ENCODE peak calls at places on chromosomes 11 and 22, in nine cellular contexts. M is HCT116, Y is K562, N is GM12891, T is stomach, S is endothelial cell of umbilical vein, Q is transverse colon, Z is prostate gland, F is HepG2. R is an unnamed sample.

GRCh38 chr11:13338437-13339069 is 61.0 kb downstream of the BMAL1 start:
- DNase-seq in S (no peak), Y (peak), M (no peak), Z (no peak), N (no peak), F (no peak), T (no peak), Q (no peak), R (no peak)

GRCh38 chr11:57379732-57380131 is 1.2 kb downstream of the PRG3 start:
- DNase-seq in N (no peak), Q (no peak), F (no peak), Z (no peak), S (peak), M (no peak), T (no peak), Y (peak), R (no peak)

GRCh38 chr22:42945736-42946135 is 69.2 kb downstream of the PACSIN2 start:
- DNase-seq in S (no peak), Y (peak), N (no peak), F (no peak), Z (no peak), M (no peak), Q (no peak), T (no peak), R (peak)

GRCh38 chr11:119874660-119875238 is 145.7 kb upstream of the NECTIN1 start:
- DNase-seq in S (no peak), M (no peak), T (no peak), Q (no peak), Z (no peak), N (no peak), F (no peak), Y (no peak), R (no peak)

GRCh38 chr11:67265633-67266423 is 445 bp upstream of the GRK2 start:
- DNase-seq in Q (peak), M (no peak), T (peak), Z (peak), F (peak), S (peak), N (peak), Y (peak), R (no peak)

GRCh38 chr22:23284504-23285033 is 104.3 kb downstream of the BCR start:
- DNase-seq in T (no peak), N (no peak), F (no peak), M (no peak), S (no peak), Q (no peak), Z (no peak), Y (peak), R (no peak)

GRCh38 chr11:94731921-94732601 is 36.1 kb upstream of the AMOTL1 start:
- DNase-seq in Q (no peak), S (peak), N (no peak), M (no peak), F (no peak), Z (no peak), Y (peak), T (no peak), R (no peak)

GRCh38 chr11:10490398-10491232 is 35.6 kb downstream of the AMPD3 start:
- DNase-seq in T (peak), F (peak), M (peak), Z (no peak), Q (peak), Y (peak), S (peak), N (no peak), R (peak)

GRCh38 chr11:92224394-92225205 is at the start of gene FAT3:
- DNase-seq in Z (no peak), Y (no peak), N (no peak), F (no peak), S (peak), Q (no peak), T (no peak), M (no peak), R (no peak)

GRCh38 chr11:84022221-84022620 is 736.1 kb upstream of the CCDC90B start:
- DNase-seq in S (no peak), Y (no peak), M (no peak), F (no peak), N (no peak), Z (no peak), Q (no peak), T (no peak), R (no peak)

GRCh38 chr11:94424662-94425061 is 23.4 kb upstream of the GPR83 start:
- DNase-seq in T (no peak), M (no peak), N (no peak), Q (no peak), Y (no peak), F (no peak), S (no peak), Z (no peak), R (no peak)

GRCh38 chr22:24968066-24968561 is 15.6 kb downstream of the KIAA1671 start:
- DNase-seq in T (no peak), N (no peak), Z (peak), Y (no peak), S (no peak), F (no peak), M (peak), Q (no peak), R (peak)

GRCh38 chr11:80024119-80024518 is 583.3 kb upstream of the TENM4 start:
- DNase-seq in S (no peak), T (no peak), F (no peak), Z (no peak), N (no peak), M (no peak), Q (no peak), Y (no peak), R (no peak)

GRCh38 chr11:126166413-126166812 is 45.0 kb downstream of the RPUSD4 start:
- DNase-seq in N (no peak), S (no peak), F (no peak), Z (no peak), Y (no peak), T (no peak), M (no peak), Q (no peak), R (no peak)

GRCh38 chr11:95503047-95503446 is 272.0 kb upstream of the SESN3 start:
- DNase-seq in N (no peak), Y (no peak), M (no peak), S (no peak), Q (no peak), Z (no peak), F (no peak), T (no peak), R (no peak)

GRCh38 chr11:15929371-15929801 is 427.0 kb downstream of the SOX6 start:
- DNase-seq in Y (no peak), Q (no peak), S (no peak), N (no peak), Z (no peak), F (no peak), T (no peak), M (no peak), R (no peak)

GRCh38 chr11:19027829-19028595 is 32.5 kb downstream of the MRGPRX2 start:
- DNase-seq in T (no peak), M (peak), Y (no peak), Z (no peak), N (no peak), Q (no peak), S (peak), F (peak), R (peak)

GRCh38 chr11:113242767-113243397 is 71.5 kb upstream of the TTC12 start:
- DNase-seq in Z (no peak), T (no peak), Y (no peak), M (no peak), S (no peak), N (no peak), Q (no peak), F (no peak), R (no peak)

GRCh38 chr11:114276077-114276476 is 20.1 kb upstream of the NNMT start:
- DNase-seq in Q (no peak), F (no peak), Y (no peak), T (no peak), N (no peak), M (no peak), S (no peak), Z (no peak), R (no peak)

GRCh38 chr11:59755701-59756495 is 722 bp downstream of the STX3 start:
- DNase-seq in S (peak), Q (peak), F (peak), M (peak), Z (peak), T (peak), Y (peak), N (no peak), R (peak)

GRCh38 chr11:106389096-106389495 is 311.6 kb downstream of the AASDHPPT start:
- DNase-seq in S (no peak), T (no peak), Y (no peak), Z (no peak), N (no peak), F (no peak), Q (no peak), M (no peak), R (no peak)

DNA sequence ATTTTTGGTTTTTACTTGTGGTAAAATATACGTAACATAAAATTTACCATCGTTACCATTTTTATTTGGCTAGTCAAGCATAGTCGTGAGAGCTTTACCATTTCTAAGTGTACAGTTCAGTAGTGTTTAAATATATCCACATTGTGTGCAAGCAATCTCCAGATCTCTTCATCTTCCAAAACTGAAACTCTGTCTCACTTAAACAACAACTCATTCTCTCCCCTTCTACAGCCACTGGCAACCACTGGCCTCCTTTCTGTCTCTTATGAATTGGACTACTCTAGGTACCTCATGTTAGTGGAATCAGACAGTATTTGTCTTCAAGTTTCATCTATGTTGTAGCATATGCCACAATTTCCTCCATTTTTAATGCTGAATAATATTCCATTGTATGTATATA is 37.4 kb downstream of the SMC1B start:
- DNase-seq in N (no peak), Y (no peak), F (no peak), S (no peak), M (no peak), Z (no peak), Q (no peak), T (no peak), R (no peak)
- TF ChIP-seq POLR2A in N (no peak), Y (no peak), F (no peak), S (no peak), M (no peak), Z (no peak), Q (no peak), T (no peak), R (no peak)

GRCh38 chr11:3824714-3825472 is 15.9 kb downstream of the RHOG start:
- DNase-seq in T (peak), F (peak), Q (peak), Y (peak), Z (no peak), M (no peak), N (peak), S (peak), R (no peak)

GRCh38 chr11:3830088-3830487 is 10.7 kb downstream of the RHOG start:
- DNase-seq in Z (no peak), M (no peak), S (no peak), Y (no peak), F (no peak), T (no peak), N (no peak), Q (no peak), R (no peak)

GRCh38 chr11:3826721-3827120 is 14.0 kb downstream of the RHOG start:
- DNase-seq in Q (no peak), S (no peak), Z (no peak), N (no peak), F (no peak), M (no peak), Y (no peak), T (no peak), R (no peak)

GRCh38 chr11:3825473-3826154 is 15.1 kb downstream of the RHOG start:
- DNase-seq in Q (no peak), S (no peak), Y (peak), Z (no peak), N (no peak), F (no peak), T (no peak), M (no peak), R (no peak)

DNA sequence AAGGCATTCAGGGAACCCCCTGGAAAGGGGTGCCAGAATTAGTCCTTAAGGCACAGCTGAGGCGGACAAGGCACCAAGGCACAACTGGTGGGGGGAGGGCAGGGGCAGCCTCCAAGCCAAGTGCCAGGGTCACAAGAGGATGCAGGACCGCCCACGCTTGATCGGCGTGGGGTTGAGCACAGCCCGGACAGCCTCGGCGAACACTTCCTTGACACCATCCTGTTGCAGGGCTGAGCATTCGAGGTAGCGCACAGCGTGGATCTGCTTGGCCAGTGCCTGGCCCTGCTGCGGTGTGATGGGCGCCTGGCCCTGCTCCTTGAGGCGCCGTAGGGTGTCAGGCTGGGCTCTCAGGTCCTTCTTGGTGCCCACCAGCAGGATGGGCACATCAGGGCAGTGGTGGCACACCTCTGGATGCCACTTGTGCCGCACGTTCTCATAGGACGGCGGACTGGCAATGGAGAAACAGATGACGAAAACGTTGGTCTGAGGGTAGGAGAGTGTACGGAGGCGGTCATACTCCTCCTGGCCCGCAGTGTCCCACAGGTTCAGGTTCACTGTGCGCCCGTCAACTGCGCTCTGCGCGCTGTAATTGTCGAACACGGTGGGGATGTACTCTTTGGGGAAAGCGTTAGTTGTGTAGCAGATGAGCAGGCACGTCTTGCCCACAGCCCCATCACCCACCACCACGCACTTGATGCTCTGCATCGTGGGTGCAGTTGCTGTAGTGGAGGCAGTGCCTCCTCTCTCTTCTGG is 13.1 kb downstream of the RHOG start:
- DNase-seq in F (no peak), N (no peak), M (no peak), Q (no peak), Y (no peak), Z (no peak), T (no peak), S (no peak), R (no peak)
- TF ChIP-seq POLR2AphosphoS5 in F (no peak), N (peak), M (peak), Q (no peak), Y (no peak), Z (no peak), T (no peak), S (no peak), R (no peak)

GRCh38 chr11:127223026-127223425 is 222.5 kb upstream of the KIRREL3 start:
- DNase-seq in N (no peak), S (no peak), Y (no peak), T (no peak), F (no peak), Z (no peak), Q (no peak), M (no peak), R (no peak)

GRCh38 chr11:127217941-127218615 is 217.5 kb upstream of the KIRREL3 start:
- DNase-seq in N (no peak), T (no peak), Q (no peak), Y (no peak), S (no peak), Z (no peak), M (no peak), F (no peak), R (no peak)

GRCh38 chr11:127224276-127224675 is 223.7 kb upstream of the KIRREL3 start:
- DNase-seq in Q (no peak), M (no peak), N (no peak), F (no peak), T (no peak), Z (no peak), Y (no peak), S (no peak), R (no peak)

GRCh38 chr11:127223633-127224032 is 223.1 kb upstream of the KIRREL3 start:
- DNase-seq in M (no peak), S (no peak), N (no peak), T (no peak), Y (no peak), Q (no peak), Z (no peak), F (no peak), R (no peak)

DNA sequence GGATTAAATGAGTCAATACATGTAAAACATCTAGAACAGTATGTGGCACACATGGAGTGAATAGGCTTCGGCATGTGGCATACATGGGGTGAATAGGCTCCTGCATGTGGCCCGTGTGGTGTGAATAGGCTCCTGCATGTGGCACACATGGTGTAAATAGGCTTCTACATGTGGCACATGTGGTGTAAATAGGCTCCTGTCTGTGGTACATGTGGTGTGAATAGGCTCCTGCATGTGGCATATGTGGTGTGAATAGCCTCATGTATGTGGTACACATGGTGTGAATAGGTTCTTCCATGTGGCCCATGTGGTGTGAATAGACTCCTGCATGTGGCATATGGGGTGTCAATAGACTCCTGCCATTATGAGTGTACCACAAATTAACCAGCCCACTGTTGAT is 219.1 kb upstream of the KIRREL3 start:
- DNase-seq in Z (no peak), F (no peak), Y (no peak), T (no peak), S (no peak), Q (no peak), N (no peak), M (no peak), R (no peak)
- TF ChIP-seq POLR2A in Z (no peak), F (no peak), Y (no peak), T (no peak), S (no peak), Q (no peak), N (no peak), M (no peak), R (no peak)

GRCh38 chr22:19970031-19970478 is 28.4 kb upstream of the TXNRD2 start:
- DNase-seq in S (no peak), F (no peak), Y (no peak), Q (no peak), Z (no peak), N (no peak), M (no peak), T (no peak), R (no peak)

GRCh38 chr22:19970479-19971275 is 29.1 kb upstream of the TXNRD2 start:
- DNase-seq in F (peak), S (peak), T (peak), N (peak), Y (peak), M (no peak), Q (peak), Z (peak), R (no peak)

GRCh38 chr22:19972251-19972650 is 30.6 kb upstream of the TXNRD2 start:
- DNase-seq in F (no peak), Y (no peak), T (no peak), Q (no peak), Z (no peak), S (no peak), N (no peak), M (no peak), R (no peak)

GRCh38 chr22:19972652-19973550 is 31.3 kb upstream of the TXNRD2 start:
- DNase-seq in Z (no peak), S (no peak), M (no peak), Q (no peak), N (no peak), Y (peak), F (no peak), T (no peak), R (no peak)

DNA sequence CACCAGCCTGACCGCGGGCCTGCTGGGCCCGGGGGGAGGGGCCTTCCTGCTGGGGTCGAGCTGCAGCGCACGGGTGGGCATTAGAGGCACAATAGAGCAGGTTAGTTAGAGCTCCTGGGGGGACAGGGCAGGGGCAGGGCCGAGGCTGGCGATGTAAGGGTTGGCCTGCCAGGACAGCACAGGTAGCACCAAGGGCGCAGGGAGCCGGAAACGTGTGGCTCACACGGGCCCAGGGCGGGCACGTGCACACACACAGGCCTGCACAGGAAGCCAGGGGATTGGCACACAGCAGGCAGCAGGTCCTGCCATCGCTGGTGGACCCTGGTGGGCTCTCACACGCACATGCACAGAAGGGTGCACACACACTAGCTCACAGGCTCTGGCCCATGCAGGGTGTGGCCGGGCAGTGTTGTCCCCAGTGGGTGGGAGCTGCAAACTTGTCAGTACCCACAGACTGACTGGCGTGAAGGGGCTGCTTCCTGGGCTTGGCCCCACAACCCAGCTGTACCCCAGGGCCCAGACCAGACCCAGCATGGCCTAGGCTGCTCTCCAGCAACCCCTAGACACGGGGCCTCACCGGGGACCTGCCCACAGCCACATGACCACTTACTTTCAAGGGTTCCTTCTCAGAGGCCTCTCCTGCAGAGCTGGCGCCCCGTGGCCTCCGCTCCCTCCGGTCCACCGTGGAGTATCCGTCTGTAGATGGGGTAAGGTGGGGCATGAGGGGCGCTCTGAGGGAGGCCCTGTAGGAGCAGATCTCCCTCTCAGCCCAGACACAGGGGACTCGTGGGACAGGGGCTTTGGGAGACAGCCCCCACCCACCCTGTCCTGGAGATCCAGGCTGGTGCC is 29.9 kb upstream of the TXNRD2 start:
- DNase-seq in M (no peak), S (no peak), N (no peak), Q (no peak), Z (no peak), Y (no peak), F (no peak), T (peak), R (no peak)
- TF ChIP-seq POLR2AphosphoS5 in M (no peak), S (peak), N (no peak), Q (no peak), Z (no peak), Y (no peak), F (peak), T (no peak), R (no peak)

DNA sequence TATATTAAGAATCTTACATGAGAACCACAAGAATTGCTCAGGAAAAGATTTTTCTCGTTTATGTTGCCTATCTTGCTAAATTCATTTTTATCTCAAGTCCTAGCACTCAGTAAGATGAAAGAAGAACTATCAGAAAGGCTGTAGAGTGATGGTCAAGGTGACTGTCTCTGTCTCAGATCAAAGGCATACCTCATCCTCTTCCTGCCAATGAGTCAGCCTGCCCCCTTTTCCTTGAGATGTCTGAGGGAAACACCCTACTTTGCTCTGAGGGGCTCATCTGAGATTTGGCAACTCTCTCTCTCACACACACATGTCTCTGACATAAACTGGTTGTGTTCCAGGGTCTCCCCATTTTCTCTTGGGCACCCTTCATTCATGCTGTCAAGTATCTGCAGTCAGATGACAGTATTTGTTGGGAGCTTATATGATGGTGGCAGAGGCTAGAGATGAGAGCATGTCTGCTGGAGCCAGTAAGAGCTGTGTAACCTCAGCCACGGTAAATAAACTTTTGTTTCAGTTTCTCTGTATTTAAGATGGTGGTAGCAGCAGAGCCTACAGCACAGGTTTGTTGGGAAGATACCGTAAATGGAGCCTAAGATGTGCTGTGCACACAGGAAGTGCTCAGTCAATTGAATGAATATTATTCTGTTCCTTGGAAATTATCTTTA is 1.6 kb downstream of the MMP27 start:
- DNase-seq in F (no peak), Q (no peak), Z (no peak), S (no peak), Y (no peak), T (no peak), N (no peak), M (no peak), R (no peak)
- TF ChIP-seq POLR2A in F (no peak), Q (no peak), Z (no peak), S (no peak), Y (no peak), T (no peak), N (no peak), M (no peak), R (no peak)

GRCh38 chr11:115784796-115785521 is 280.7 kb upstream of the CADM1 start:
- DNase-seq in F (no peak), Q (peak), Y (no peak), Z (no peak), M (no peak), T (peak), S (no peak), N (no peak), R (peak)
- TF ChIP-seq POLR2AphosphoS5 in F (no peak), Q (no peak), Y (no peak), Z (no peak), M (no peak), T (no peak), S (no peak), N (no peak), R (no peak)

R was measured in breast epithelium.